ENCODE peak calls at places on chromosomes 3 and 15, in seven cellular contexts. R is adrenal gland, C is tibial artery, S is lower leg skin, K is fibroblast of mammary gland, N is brain microvascular endothelial cell, J is IMR-90. T is an unnamed sample.

GRCh38 chr3:151316267-151316991 is at the start of gene GPR87:
- DNase-seq in J (peak), C (no peak), S (no peak), K (peak), R (no peak), N (no peak), T (no peak)

GRCh38 chr3:53255360-53255774 is 455 bp downstream of the TKT start:
- DNase-seq in K (no peak), S (no peak), R (peak), N (no peak), C (no peak), J (no peak), T (no peak)

GRCh38 chr3:54846085-54846484 is 81.8 kb downstream of the LRTM1 start:
- DNase-seq in K (no peak), S (no peak), C (no peak), J (no peak), R (no peak), N (no peak), T (no peak)

GRCh38 chr15:101325263-101326025 is 30.4 kb upstream of the SNRPA1 start:
- DNase-seq in C (no peak), K (no peak), R (no peak), J (no peak), S (no peak), N (no peak), T (no peak)

GRCh38 chr3:100006570-100007271 is 107.6 kb downstream of the FILIP1L start:
- DNase-seq in J (peak), N (peak), C (no peak), K (peak), R (no peak), S (no peak), T (no peak)

GRCh38 chr3:67082533-67083024 is 84.5 kb downstream of the KBTBD8 start:
- DNase-seq in C (no peak), J (no peak), K (no peak), N (no peak), R (no peak), S (no peak), T (no peak)

GRCh38 chr3:45078910-45079522 is 52.9 kb downstream of the CLEC3B start:
- DNase-seq in R (no peak), J (peak), N (no peak), S (no peak), K (peak), C (no peak), T (no peak)

GRCh38 chr3:24229468-24230263 is 265.0 kb downstream of the THRB start:
- DNase-seq in R (no peak), S (no peak), C (no peak), N (no peak), K (no peak), J (no peak), T (no peak)

GRCh38 chr3:134327594-134327975 is 46.7 kb downstream of the AMOTL2 start:
- DNase-seq in S (no peak), J (peak), C (no peak), N (peak), K (peak), R (no peak), T (no peak)

GRCh38 chr3:149455366-149455765 is 19.1 kb upstream of the TM4SF4 start:
- DNase-seq in K (no peak), N (no peak), C (no peak), S (no peak), R (no peak), J (no peak), T (no peak)

GRCh38 chr3:8775602-8776001 is 6.2 kb upstream of the OXTR start:
- DNase-seq in K (no peak), S (no peak), J (no peak), C (no peak), N (no peak), R (no peak), T (no peak)

GRCh38 chr15:56953790-56954189 is 35.3 kb downstream of the TCF12 start:
- DNase-seq in K (no peak), J (no peak), S (no peak), C (no peak), R (no peak), N (no peak), T (no peak)

GRCh38 chr3:58874248-58874741 is 175.5 kb downstream of the CFAP20DC start:
- DNase-seq in N (peak), R (no peak), C (no peak), J (peak), K (peak), S (no peak), T (no peak)

GRCh38 chr3:129688310-129688895 is 81.9 kb upstream of the PLXND1 start:
- DNase-seq in C (peak), S (peak), J (peak), N (peak), K (peak), R (peak), T (no peak)

GRCh38 chr3:123841476-123842238 is 42.5 kb downstream of the MYLK start:
- DNase-seq in R (no peak), K (no peak), J (peak), N (peak), S (no peak), C (no peak), T (no peak)

GRCh38 chr15:89174476-89174875 is 46.9 kb downstream of the RLBP1 start:
- DNase-seq in N (no peak), S (no peak), K (no peak), R (no peak), C (no peak), J (no peak), T (no peak)

GRCh38 chr3:58206406-58207011 is 4.3 kb downstream of the DNASE1L3 start:
- DNase-seq in C (no peak), K (peak), N (peak), S (no peak), J (peak), R (no peak), T (peak)

GRCh38 chr3:115246621-115247020 is 99.5 kb upstream of the ZBTB20 start:
- DNase-seq in N (no peak), J (peak), S (no peak), R (no peak), C (no peak), K (peak), T (no peak)

GRCh38 chr15:77384086-77384485 is 35.8 kb downstream of the PEAK1 start:
- DNase-seq in S (no peak), J (no peak), C (no peak), R (no peak), K (no peak), N (no peak), T (no peak)

GRCh38 chr3:12557472-12558105 is 702 bp downstream of the MKRN2 start:
- DNase-seq in C (no peak), J (peak), N (peak), K (peak), S (no peak), R (no peak), T (no peak)

GRCh38 chr15:38254065-38254883 is 1.6 kb downstream of the SPRED1 start:
- DNase-seq in J (peak), N (peak), S (peak), R (peak), C (peak), K (peak), T (no peak)

GRCh38 chr3:160346511-160346910 is 52.5 kb downstream of the IFT80 start:
- DNase-seq in S (no peak), N (no peak), K (no peak), R (no peak), C (no peak), J (no peak), T (no peak)

GRCh38 chr3:49333091-49333490 is 6.8 kb downstream of the USP4 start:
- DNase-seq in K (no peak), J (no peak), S (no peak), N (no peak), C (no peak), R (no peak), T (no peak)

GRCh38 chr3:13851997-13852637 is 27.8 kb downstream of the WNT7A start:
- DNase-seq in C (no peak), S (peak), K (no peak), N (no peak), J (no peak), R (no peak), T (peak)

GRCh38 chr3:193730498-193730897 is 137.5 kb downstream of the OPA1 start:
- DNase-seq in K (no peak), S (no peak), J (no peak), N (no peak), R (no peak), C (no peak), T (no peak)

GRCh38 chr15:25701716-25702465 is 161.2 kb downstream of the ATP10A start:
- DNase-seq in K (peak), R (no peak), S (no peak), N (peak), J (peak), C (no peak), T (peak)

GRCh38 chr15:72585659-72586058 is 68.8 kb upstream of the GOLGA6B start:
- DNase-seq in J (peak), K (peak), S (no peak), R (no peak), C (no peak), N (peak), T (no peak)

GRCh38 chr15:40486066-40486770 is 15.4 kb downstream of the CHST14 start:
- DNase-seq in S (no peak), C (no peak), R (no peak), K (no peak), N (no peak), J (no peak), T (no peak)

GRCh38 chr3:155512867-155513261 is 219.4 kb upstream of the STRIT1 start:
- DNase-seq in K (no peak), N (no peak), S (no peak), R (no peak), C (no peak), J (no peak), T (no peak)

GRCh38 chr15:78415284-78415683 is 22.7 kb upstream of the IREB2 start:
- DNase-seq in N (peak), K (peak), R (no peak), C (no peak), S (no peak), J (no peak), T (no peak)

GRCh38 chr3:143037867-143038266 is 36.5 kb downstream of the U2SURP start:
- DNase-seq in K (peak), N (no peak), S (no peak), R (no peak), C (no peak), J (no peak), T (no peak)
- TF ChIP-seq CTCF in K (peak), N (peak), S (no peak), R (no peak), C (no peak), J (peak), T (peak)

GRCh38 chr3:171643033-171643432 is 167.2 kb downstream of the PLD1 start:
- DNase-seq in S (no peak), J (no peak), R (no peak), K (no peak), C (no peak), N (no peak), T (no peak)

GRCh38 chr3:171646357-171647133 is 163.7 kb downstream of the PLD1 start:
- DNase-seq in N (no peak), K (peak), J (peak), C (no peak), R (no peak), S (no peak), T (no peak)

GRCh38 chr3:171644681-171645080 is 165.6 kb downstream of the PLD1 start:
- DNase-seq in C (no peak), K (no peak), S (no peak), J (no peak), N (no peak), R (no peak), T (no peak)

DNA sequence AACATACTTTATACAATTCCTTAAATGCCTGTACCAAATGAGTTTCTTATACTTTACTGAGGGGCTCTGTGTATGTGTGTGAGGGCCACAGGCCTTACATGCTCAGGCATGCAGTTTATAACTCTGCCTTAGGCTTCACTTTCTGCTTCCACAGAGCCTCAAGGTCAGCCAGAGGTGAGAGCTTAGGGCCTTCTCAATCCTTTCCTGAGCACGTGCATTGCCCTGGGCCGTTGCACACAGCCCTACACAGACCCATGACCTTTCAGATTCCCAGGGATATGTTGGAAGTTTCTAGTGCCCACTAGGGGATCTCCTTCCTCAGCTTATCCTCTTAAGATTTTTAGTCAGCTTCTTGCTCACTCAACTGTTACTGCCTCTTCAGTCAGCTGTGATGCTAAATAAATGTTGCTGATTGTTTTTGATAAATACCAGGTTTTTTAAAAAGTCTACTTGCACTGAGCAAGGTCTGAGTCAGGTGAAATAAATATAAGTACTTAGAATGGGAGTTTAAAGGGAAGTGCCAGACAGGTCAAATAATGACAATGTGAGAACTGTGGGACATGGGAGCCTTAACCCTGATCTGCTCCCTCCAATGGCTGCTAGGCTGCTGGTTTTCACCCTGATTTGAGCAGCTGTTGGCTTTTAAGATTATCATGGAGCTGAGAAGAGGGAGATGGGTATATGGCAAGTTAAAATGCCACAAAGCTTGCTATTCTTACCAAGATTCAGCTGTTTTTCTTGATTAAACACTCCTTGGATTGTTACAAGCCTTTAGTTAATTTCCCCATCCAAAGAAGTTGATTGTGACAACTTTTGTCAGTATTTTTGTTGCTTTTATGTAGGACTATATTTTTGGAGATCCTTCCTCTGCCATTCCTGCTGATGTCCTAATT is 169.5 kb downstream of the PLD1 start:
- DNase-seq in S (no peak), N (peak), K (peak), C (no peak), J (peak), R (no peak), T (no peak)
- TF ChIP-seq CTCF in S (no peak), N (peak), K (peak), C (no peak), J (peak), R (no peak), T (peak)

GRCh38 chr15:22813844-22814243 is 24.6 kb upstream of the NIPA2 start:
- DNase-seq in K (no peak), N (no peak), C (no peak), R (no peak), J (no peak), S (no peak), T (no peak)

GRCh38 chr15:22808761-22809280 is 22.4 kb downstream of the NIPA1 start:
- DNase-seq in R (no peak), S (no peak), K (no peak), C (no peak), N (no peak), J (no peak), T (no peak)

GRCh38 chr15:22810033-22810734 is 23.7 kb downstream of the NIPA1 start:
- DNase-seq in K (no peak), N (no peak), J (no peak), S (no peak), C (no peak), R (no peak), T (no peak)

GRCh38 chr15:22810735-22811338 is 24.4 kb downstream of the NIPA1 start:
- DNase-seq in J (peak), S (no peak), C (no peak), K (no peak), R (no peak), N (peak), T (no peak)

GRCh38 chr15:22811640-22812039 is 25.2 kb downstream of the NIPA1 start:
- DNase-seq in R (peak), K (no peak), J (peak), N (no peak), S (no peak), C (peak), T (no peak)
- TF ChIP-seq CTCF in R (peak), K (peak), J (peak), N (no peak), S (no peak), C (peak), T (peak)

DNA sequence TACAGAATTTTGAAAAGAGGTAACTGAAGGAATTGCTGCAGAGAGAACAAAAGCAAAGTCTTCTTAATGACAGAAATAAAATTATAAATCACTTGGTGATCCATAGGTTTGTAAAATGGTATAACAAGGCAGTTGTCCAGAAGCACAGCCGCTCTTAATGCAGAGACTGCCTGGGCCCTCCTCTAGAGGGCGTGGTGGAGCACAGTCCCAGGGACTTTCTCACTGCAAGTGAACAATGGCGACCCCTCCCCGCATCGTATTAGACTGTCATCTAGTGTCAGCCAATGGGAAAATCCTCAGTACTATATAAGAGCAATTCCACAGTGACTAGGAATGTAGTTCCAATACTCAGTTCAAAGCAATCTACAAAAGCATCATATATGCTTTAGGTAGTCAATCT is 26.4 kb upstream of the ZBED2 start:
- DNase-seq in R (no peak), N (no peak), S (no peak), J (no peak), K (no peak), C (no peak), T (no peak)
- TF ChIP-seq CTCF in R (no peak), N (peak), S (no peak), J (peak), K (peak), C (no peak), T (peak)

GRCh38 chr15:70584838-70585706 is 178.3 kb downstream of the UACA start:
- DNase-seq in S (no peak), K (no peak), J (peak), C (no peak), R (no peak), N (no peak), T (no peak)
- TF ChIP-seq CTCF in S (no peak), K (no peak), J (peak), C (peak), R (no peak), N (peak), T (peak)

DNA sequence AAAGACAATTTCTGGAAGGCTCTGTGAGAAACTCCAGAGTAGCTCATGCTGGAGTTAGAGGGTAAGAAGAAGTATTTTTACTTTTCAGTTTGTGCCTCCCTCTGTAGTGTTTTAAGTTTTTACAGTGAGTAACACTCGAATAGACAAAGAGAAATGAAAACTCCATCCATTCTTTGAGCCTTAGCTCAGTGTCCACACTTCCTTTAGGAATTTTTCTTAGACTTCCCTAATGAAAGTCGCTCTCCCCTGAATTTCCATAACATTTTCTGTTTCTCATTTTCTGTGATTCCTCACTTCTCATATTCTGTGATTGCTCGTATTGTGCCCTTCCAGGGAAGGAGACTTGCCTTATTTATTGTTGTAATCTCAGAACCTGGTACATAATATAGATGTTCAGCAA is 2.1 kb downstream of the BLOC1S6 start:
- DNase-seq in J (peak), K (no peak), R (no peak), C (no peak), N (no peak), S (no peak), T (no peak)
- TF ChIP-seq CTCF in J (no peak), K (no peak), R (no peak), C (no peak), N (no peak), S (no peak), T (no peak)

DNA sequence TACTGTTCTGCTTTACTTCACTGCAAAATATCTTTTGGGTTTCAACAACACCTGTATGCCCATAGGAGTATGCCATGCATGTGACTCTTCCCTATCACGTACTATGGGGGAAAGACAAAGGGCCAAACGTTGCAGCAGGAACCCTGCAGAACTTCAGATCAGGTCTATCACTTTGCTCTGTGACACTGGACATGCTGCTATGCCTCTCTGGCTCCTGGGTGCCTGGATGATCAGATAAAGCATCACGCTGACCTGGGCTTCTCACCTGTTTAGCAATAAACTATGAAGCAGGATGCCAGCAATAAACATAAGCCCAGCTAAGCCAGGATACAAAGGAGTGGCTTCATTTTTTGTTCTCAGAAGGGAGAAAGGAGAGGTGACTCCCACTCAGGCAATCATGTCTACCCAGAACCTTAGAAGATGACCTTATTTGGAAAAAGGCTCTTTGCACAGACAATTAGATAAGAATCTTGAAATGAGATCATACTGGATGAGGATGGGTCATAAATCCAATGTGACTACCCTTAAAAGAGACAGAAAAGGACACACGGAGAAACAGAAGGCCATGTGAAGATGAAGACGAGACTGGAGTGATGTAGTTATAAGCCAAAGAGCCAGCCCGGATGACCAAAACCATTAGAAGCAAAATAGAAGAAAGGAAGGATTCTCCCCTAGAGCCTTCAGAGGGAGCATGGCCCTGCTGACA is 19.3 kb downstream of the POMGNT2 start:
- DNase-seq in K (no peak), S (no peak), N (no peak), J (peak), C (no peak), R (no peak), T (no peak)
- TF ChIP-seq CTCF in K (no peak), S (no peak), N (no peak), J (no peak), C (no peak), R (no peak), T (no peak)

GRCh38 chr3:173214576-173214975 is 73.5 kb upstream of the SPATA16 start:
- DNase-seq in R (no peak), C (no peak), J (no peak), N (no peak), K (no peak), S (no peak), T (no peak)
- TF ChIP-seq CTCF in R (no peak), C (no peak), J (no peak), N (no peak), K (no peak), S (no peak), T (no peak)